ENCODE peak calls at places on chromosome 5, in four cellular contexts. One of them, this sample, is unnamed.

GRCh38 chr5:155004138-155004744 is 9.3 kb upstream of the KIF4B start:
- DNase-seq in Right ventricle myocardium superior: peak
- DNase-seq in substantia nigra: no peak
- DNase-seq in CD4-positive, alpha-beta memory T cell: peak
- DNase-seq in this sample: no peak

GRCh38 chr5:98917433-98917832 is 11.4 kb downstream of the CHD1 start:
- DNase-seq in Right ventricle myocardium superior: no peak
- DNase-seq in CD4-positive, alpha-beta memory T cell: no peak
- DNase-seq in substantia nigra: no peak
- DNase-seq in this sample: no peak

GRCh38 chr5:162323471-162323870 is 255.9 kb downstream of the GABRG2 start:
- DNase-seq in CD4-positive, alpha-beta memory T cell: no peak
- DNase-seq in Right ventricle myocardium superior: no peak
- DNase-seq in substantia nigra: no peak
- DNase-seq in this sample: no peak

GRCh38 chr5:77321793-77322394 is 111.4 kb downstream of the PDE8B start:
- DNase-seq in substantia nigra: no peak
- DNase-seq in Right ventricle myocardium superior: no peak
- DNase-seq in CD4-positive, alpha-beta memory T cell: no peak
- DNase-seq in this sample: no peak

GRCh38 chr5:172877496-172878260 is 43.6 kb downstream of the ERGIC1 start:
- DNase-seq in Right ventricle myocardium superior: peak
- DNase-seq in CD4-positive, alpha-beta memory T cell: no peak
- DNase-seq in substantia nigra: no peak
- DNase-seq in this sample: no peak

GRCh38 chr5:10556331-10556807 is 7.5 kb upstream of the ANKRD33B start:
- DNase-seq in CD4-positive, alpha-beta memory T cell: no peak
- DNase-seq in Right ventricle myocardium superior: no peak
- DNase-seq in substantia nigra: no peak
- DNase-seq in this sample: no peak

GRCh38 chr5:45385321-45386058 is 310.7 kb downstream of the HCN1 start:
- DNase-seq in CD4-positive, alpha-beta memory T cell: no peak
- DNase-seq in Right ventricle myocardium superior: no peak
- DNase-seq in substantia nigra: no peak
- DNase-seq in this sample: no peak

GRCh38 chr5:99130081-99130480 is 201.3 kb upstream of the CHD1 start:
- DNase-seq in substantia nigra: no peak
- DNase-seq in Right ventricle myocardium superior: no peak
- DNase-seq in CD4-positive, alpha-beta memory T cell: no peak
- DNase-seq in this sample: no peak

GRCh38 chr5:2686725-2687124 is 64.8 kb downstream of the IRX2 start:
- DNase-seq in substantia nigra: no peak
- DNase-seq in Right ventricle myocardium superior: no peak
- DNase-seq in CD4-positive, alpha-beta memory T cell: no peak
- DNase-seq in this sample: no peak

GRCh38 chr5:170179626-170180025 is 53.2 kb upstream of the C5orf58 start:
- DNase-seq in Right ventricle myocardium superior: no peak
- DNase-seq in CD4-positive, alpha-beta memory T cell: no peak
- DNase-seq in substantia nigra: no peak
- DNase-seq in this sample: no peak

GRCh38 chr5:3417376-3417943 is 178.2 kb upstream of the IRX1 start:
- DNase-seq in Right ventricle myocardium superior: no peak
- DNase-seq in substantia nigra: no peak
- DNase-seq in CD4-positive, alpha-beta memory T cell: no peak
- DNase-seq in this sample: no peak

GRCh38 chr5:136656811-136657210 is 291.5 kb upstream of the TRPC7 start:
- DNase-seq in substantia nigra: no peak
- DNase-seq in Right ventricle myocardium superior: no peak
- DNase-seq in CD4-positive, alpha-beta memory T cell: no peak
- DNase-seq in this sample: no peak

This sample was measured in hypothalamus.